ENCODE peak calls at places on chromosomes 5 and 9, in eight cellular contexts. C is fibroblast of lung, G is uterus, B is sigmoid colon, J is heart left ventricle, P is lung, Y is stomach, V is mucosa of descending colon. W is an unnamed sample.

GRCh38 chr5:123157797-123158528 is 68.9 kb downstream of the PRDM6 start:
- DNase-seq in C (peak; percentile 98), G (no peak), B (no peak), J (no peak), P (no peak), Y (no peak), V (no peak), W (no peak)

GRCh38 chr9:38145526-38146053 is 76.6 kb upstream of the SHB start:
- DNase-seq in C (no peak), G (no peak), B (no peak), J (no peak), P (no peak), Y (no peak), V (no peak), W (no peak)

GRCh38 chr5:135020111-135020895 is 13.7 kb downstream of the PITX1 start:
- DNase-seq in C (no peak), G (no peak), B (peak; percentile 24), J (peak; percentile 22), P (no peak), Y (peak; percentile 15), V (no peak), W (no peak)

GRCh38 chr5:40395241-40395640 is 284.5 kb upstream of the PTGER4 start:
- DNase-seq in C (no peak), G (no peak), B (no peak), J (no peak), P (no peak), Y (no peak), V (no peak), W (no peak)

GRCh38 chr5:64201986-64202385 is 36.3 kb downstream of the RNF180 start:
- DNase-seq in C (no peak), G (no peak), B (no peak), J (no peak), P (no peak), Y (no peak), V (no peak), W (no peak)

GRCh38 chr9:136921307-136921706 is 23.2 kb downstream of the FBXW5 start:
- DNase-seq in C (no peak), G (no peak), B (no peak), J (no peak), P (no peak), Y (no peak), V (no peak), W (no peak)

GRCh38 chr5:112156211-112156610 is 262.9 kb downstream of the EPB41L4A start:
- DNase-seq in C (no peak), G (no peak), B (no peak), J (no peak), P (no peak), Y (no peak), V (no peak), W (no peak)

GRCh38 chr5:133459474-133460155 is 152.7 kb downstream of the FSTL4 start:
- DNase-seq in C (no peak), G (no peak), B (no peak), J (no peak), P (no peak), Y (no peak), V (no peak), W (no peak)

GRCh38 chr9:130701059-130702022 is 7.8 kb downstream of the EXOSC2 start:
- DNase-seq in C (peak; percentile 91), G (peak; percentile 60), B (peak; percentile 88), J (peak; percentile 83), P (peak; percentile 65), Y (peak; percentile 82), V (peak; percentile 86), W (peak; percentile 78)

GRCh38 chr5:37435261-37435660 is 56.1 kb downstream of the WDR70 start:
- DNase-seq in C (peak; percentile 12), G (no peak), B (no peak), J (no peak), P (no peak), Y (no peak), V (no peak), W (no peak)

GRCh38 chr9:6944093-6944551 is 186.3 kb downstream of the KDM4C start:
- DNase-seq in C (peak; percentile 82), G (no peak), B (no peak), J (no peak), P (no peak), Y (no peak), V (no peak), W (no peak)

GRCh38 chr5:180380441-180380840 is 27.3 kb upstream of the GFPT2 start:
- DNase-seq in C (no peak), G (no peak), B (no peak), J (no peak), P (no peak), Y (no peak), V (no peak), W (no peak)

GRCh38 chr9:114694146-114694545 is 12.2 kb upstream of the TEX48 start:
- DNase-seq in C (no peak), G (no peak), B (no peak), J (no peak), P (no peak), Y (no peak), V (no peak), W (no peak)

GRCh38 chr5:21817668-21818419 is 1035.3 kb downstream of the CDH12 start:
- DNase-seq in C (peak; percentile 37), G (no peak), B (no peak), J (no peak), P (no peak), Y (no peak), V (no peak), W (no peak)
- TF ChIP-seq CTCF in C (no peak), G (no peak), B (no peak), J (no peak), P (no peak), Y (no peak), V (no peak), W (no peak)

DNA sequence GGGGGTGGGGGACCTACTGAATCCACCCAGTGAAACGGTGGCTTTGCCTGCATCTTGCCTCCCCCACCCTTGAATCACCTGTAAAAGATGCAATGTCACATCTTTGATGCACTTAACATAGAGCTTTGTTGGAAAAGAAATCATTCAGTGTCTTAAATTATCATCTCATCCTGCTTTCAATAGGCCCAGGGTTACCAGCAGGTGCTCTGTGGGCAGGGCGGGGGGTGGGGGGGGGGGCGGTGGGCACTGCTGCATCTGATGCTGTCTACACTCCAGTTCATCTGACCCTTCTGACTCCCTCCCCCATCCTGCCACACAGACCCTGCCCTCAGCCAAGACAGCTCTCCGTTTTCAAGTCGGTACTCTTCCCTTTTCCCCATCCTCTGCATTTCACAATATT is 24.3 kb downstream of the TRAF1 start:
- DNase-seq in C (no peak), G (no peak), B (no peak), J (no peak), P (no peak), Y (no peak), V (no peak), W (no peak)
- H3K4me1 ChIP-seq in C (no peaks in the 10 kb centered on the region), G (no peaks in the 10 kb centered on the region), B (no peaks in the 10 kb centered on the region), J (peaks cover 3% of the 10 kb centered on the region), P (no peaks in the 10 kb centered on the region), Y (peaks cover 1% of the 10 kb centered on the region), V (no peaks in the 10 kb centered on the region), W (peaks cover 4% of the 10 kb centered on the region)

GRCh38 chr9:95605826-95606555 is 89.2 kb upstream of the PTCH1 start:
- DNase-seq in C (no peak), G (no peak), B (no peak), J (no peak), P (no peak), Y (no peak), V (no peak), W (no peak)
- H3K36me3 ChIP-seq in C (no peaks in the 10 kb centered on the region), G (no peaks in the 10 kb centered on the region), B (no peaks in the 10 kb centered on the region), J (no peaks in the 10 kb centered on the region), P (no peaks in the 10 kb centered on the region), Y (no peaks in the 10 kb centered on the region), V (no peaks in the 10 kb centered on the region), W (no peaks in the 10 kb centered on the region)

GRCh38 chr5:136213919-136214493 is 21.0 kb upstream of the SMIM32 start:
- DNase-seq in C (no peak), G (no peak), B (no peak), J (no peak), P (no peak), Y (no peak), V (no peak), W (no peak)

GRCh38 chr5:136211282-136211681 is 18.3 kb upstream of the SMIM32 start:
- DNase-seq in C (no peak), G (no peak), B (no peak), J (no peak), P (no peak), Y (no peak), V (no peak), W (no peak)

GRCh38 chr5:136212252-136212721 is 19.3 kb upstream of the SMIM32 start:
- DNase-seq in C (peak; percentile 57), G (peak; percentile 30), B (peak; percentile 76), J (peak; percentile 76), P (peak; percentile 45), Y (peak; percentile 64), V (peak; percentile 82), W (no peak)

GRCh38 chr5:136215812-136216211 is 22.9 kb upstream of the SMIM32 start:
- DNase-seq in C (no peak), G (no peak), B (no peak), J (no peak), P (no peak), Y (no peak), V (no peak), W (no peak)

DNA sequence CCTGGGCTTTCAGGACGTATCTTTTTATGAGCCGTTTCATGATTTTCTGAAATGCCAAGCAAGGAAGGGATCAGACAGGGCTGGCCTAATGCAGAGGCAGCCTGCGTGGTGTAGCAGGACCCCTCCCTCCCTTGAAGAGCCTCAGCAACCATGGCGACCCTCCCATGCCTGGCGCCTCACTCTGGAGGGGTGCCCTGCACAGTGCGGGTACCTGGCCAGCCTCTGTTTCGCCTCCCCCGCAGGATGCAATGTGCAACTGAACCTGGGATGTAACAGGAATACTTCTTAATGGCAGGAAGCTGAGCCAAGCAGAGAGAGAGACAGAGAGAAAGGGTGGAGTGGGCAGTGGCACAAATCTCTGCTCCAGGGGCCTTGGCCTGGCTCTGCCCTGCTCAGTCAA is 23.3 kb upstream of the SMIM32 start:
- DNase-seq in C (no peak), G (no peak), B (no peak), J (no peak), P (no peak), Y (no peak), V (no peak), W (no peak)
- TF ChIP-seq CTCF in C (no peak), G (no peak), B (no peak), J (no peak), P (no peak), Y (no peak), V (no peak), W (no peak)

DNA sequence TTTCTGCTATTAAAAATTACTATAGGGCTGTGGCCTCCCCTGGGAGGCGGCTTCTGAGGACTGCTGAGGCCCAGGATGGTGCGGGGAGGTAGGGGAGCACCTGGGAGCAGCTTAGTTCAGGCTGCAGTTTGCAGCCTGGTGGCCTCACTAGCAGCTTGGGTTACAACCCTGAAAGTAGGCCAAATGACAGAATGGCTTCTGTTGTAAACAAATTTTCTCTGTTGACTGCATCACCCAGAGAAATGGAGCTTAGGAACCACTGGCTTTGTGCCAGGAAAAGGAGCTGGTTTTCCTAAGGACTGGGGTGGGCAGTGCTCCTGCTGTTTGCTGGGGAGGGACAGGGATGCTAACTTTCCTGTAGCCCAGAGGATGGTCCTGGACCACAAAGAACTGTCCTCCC is 130.3 kb downstream of the ENTREP1 start:
- DNase-seq in C (no peak), G (no peak), B (no peak), J (no peak), P (no peak), Y (no peak), V (no peak), W (no peak)
- H3K4me1 ChIP-seq in C (no peaks in the 10 kb centered on the region), G (no peaks in the 10 kb centered on the region), B (no peaks in the 10 kb centered on the region), J (no peaks in the 10 kb centered on the region), P (no peaks in the 10 kb centered on the region), Y (no peaks in the 10 kb centered on the region), V (no peaks in the 10 kb centered on the region), W (no peaks in the 10 kb centered on the region)

GRCh38 chr5:43616535-43616934 is 13.6 kb downstream of the NNT start:
- DNase-seq in C (peak; percentile 54), G (no peak), B (no peak), J (no peak), P (no peak), Y (no peak), V (no peak), W (no peak)
- H3K36me3 ChIP-seq in C (peaks cover 4% of the 10 kb centered on the region), G (no peaks in the 10 kb centered on the region), B (peaks cover 78% of the 10 kb centered on the region), J (peaks cover 91% of the 10 kb centered on the region), P (peaks cover 9% of the 10 kb centered on the region), Y (peaks cover 83% of the 10 kb centered on the region), V (peaks cover 4% of the 10 kb centered on the region), W (peaks cover 36% of the 10 kb centered on the region)